ENCODE peak calls at places on chromosome 22, in six cellular contexts. A, M, R, I, E and V are unnamed samples.

GRCh38 chr22:29944339-29944738 is 61.4 kb downstream of the MTMR3 start:
- DNase-seq in A (no peak), M (no peak), R (peak), I (no peak), E (no peak), V (no peak)

GRCh38 chr22:20982563-20982882 is 426 bp downstream of the LZTR1 start:
- DNase-seq in A (no peak), M (no peak), R (no peak), I (no peak), E (no peak), V (no peak)

GRCh38 chr22:43066134-43066533 is 23.1 kb downstream of the TTLL1 start:
- DNase-seq in A (no peak), M (no peak), R (no peak), I (no peak), E (no peak), V (no peak)

GRCh38 chr22:31945478-31945815 is 1.1 kb downstream of the YWHAH start:
- DNase-seq in A (no peak), M (no peak), R (no peak), I (no peak), E (no peak), V (no peak)

GRCh38 chr22:39242809-39243442 is 1.9 kb downstream of the PDGFB start:
- DNase-seq in A (no peak), M (no peak), R (peak), I (no peak), E (no peak), V (no peak)

GRCh38 chr22:20867179-20868099 is 8.6 kb downstream of the SNAP29 start:
- DNase-seq in A (peak), M (no peak), R (peak), I (peak), E (peak), V (no peak)

GRCh38 chr22:39652990-39653786 is 82.6 kb downstream of the CACNA1I start:
- DNase-seq in A (no peak), M (no peak), R (no peak), I (no peak), E (no peak), V (no peak)

GRCh38 chr22:43476341-43476740 is 64.5 kb downstream of the MPPED1 start:
- DNase-seq in A (no peak), M (no peak), R (no peak), I (no peak), E (no peak), V (no peak)

GRCh38 chr22:32661296-32661695 is 140.2 kb upstream of the TIMP3 start:
- DNase-seq in A (no peak), M (no peak), R (peak), I (peak), E (no peak), V (no peak)

GRCh38 chr22:50316114-50317065 is 8.9 kb upstream of the PLXNB2 start:
- DNase-seq in A (no peak), M (no peak), R (no peak), I (no peak), E (no peak), V (no peak)

GRCh38 chr22:48740086-48740730 is 1087.5 kb downstream of the BRD1 start:
- DNase-seq in A (peak), M (peak), R (no peak), I (peak), E (no peak), V (no peak)

GRCh38 chr22:39244496-39245129 is at the start of gene PDGFB:
- DNase-seq in A (no peak), M (no peak), R (peak), I (no peak), E (peak), V (no peak)

GRCh38 chr22:20965104-20965887 is 1.8 kb upstream of the AIFM3 start:
- DNase-seq in A (peak), M (no peak), R (no peak), I (no peak), E (peak), V (no peak)

GRCh38 chr22:33747576-33748180 is 172.6 kb downstream of the LARGE1 start:
- DNase-seq in A (no peak), M (no peak), R (no peak), I (no peak), E (no peak), V (no peak)

GRCh38 chr22:32175751-32176644 is 16.9 kb upstream of the C22orf42 start:
- DNase-seq in A (no peak), M (peak), R (no peak), I (no peak), E (peak), V (no peak)

GRCh38 chr22:29480512-29481264 is 670 bp downstream of the NEFH start:
- DNase-seq in A (peak), M (peak), R (peak), I (no peak), E (peak), V (no peak)

GRCh38 chr22:33210129-33210784 is 152.1 kb upstream of the SYN3 start:
- DNase-seq in A (no peak), M (no peak), R (peak), I (no peak), E (peak), V (no peak)

GRCh38 chr22:38783095-38783710 is 10.7 kb downstream of the DNAL4 start:
- DNase-seq in A (no peak), M (no peak), R (no peak), I (no peak), E (no peak), V (no peak)

GRCh38 chr22:30695351-30695762 is 683 bp downstream of the OSBP2 start:
- DNase-seq in A (peak), M (peak), R (no peak), I (no peak), E (no peak), V (no peak)

GRCh38 chr22:29306830-29307657 is 594 bp downstream of the GAS2L1 start:
- DNase-seq in A (peak), M (peak), R (peak), I (peak), E (peak), V (no peak)

GRCh38 chr22:49948573-49948957 is 12.0 kb upstream of the PIM3 start:
- DNase-seq in A (no peak), M (no peak), R (no peak), I (no peak), E (no peak), V (no peak)

GRCh38 chr22:49057910-49058309 is 769.8 kb downstream of the BRD1 start:
- DNase-seq in A (no peak), M (peak), R (no peak), I (no peak), E (no peak), V (no peak)

GRCh38 chr22:38873469-38874411 is 1.7 kb upstream of the CBX6 start:
- DNase-seq in A (no peak), M (peak), R (no peak), I (peak), E (no peak), V (peak)

GRCh38 chr22:29512031-29512430 is 32.0 kb downstream of the NEFH start:
- DNase-seq in A (no peak), M (no peak), R (no peak), I (no peak), E (no peak), V (no peak)

GRCh38 chr22:48738204-48738980 is 1089.3 kb downstream of the BRD1 start:
- DNase-seq in A (peak), M (peak), R (no peak), I (peak), E (no peak), V (no peak)

GRCh38 chr22:28909375-28909774 is 26.0 kb downstream of the ZNRF3 start:
- DNase-seq in A (no peak), M (no peak), R (peak), I (no peak), E (no peak), V (peak)

GRCh38 chr22:31036671-31037550 is 44.2 kb upstream of the SMTN start:
- DNase-seq in A (peak), M (no peak), R (peak), I (peak), E (no peak), V (no peak)

GRCh38 chr22:31764785-31765184 is 11.0 kb downstream of the DEPDC5 start:
- DNase-seq in A (no peak), M (no peak), R (no peak), I (no peak), E (no peak), V (no peak)

GRCh38 chr22:48253573-48253972 is 1491.1 kb downstream of the TBC1D22A start:
- DNase-seq in A (no peak), M (no peak), R (no peak), I (no peak), E (no peak), V (no peak)

GRCh38 chr22:40511604-40512003 is 124.9 kb downstream of the MRTFA start:
- DNase-seq in A (no peak), M (no peak), R (no peak), I (no peak), E (no peak), V (no peak)

GRCh38 chr22:19817561-19818263 is 37.0 kb downstream of the GNB1L start:
- DNase-seq in A (no peak), M (peak), R (no peak), I (peak), E (no peak), V (no peak)

GRCh38 chr22:19816372-19817119 is 38.1 kb downstream of the GNB1L start:
- DNase-seq in A (no peak), M (peak), R (no peak), I (no peak), E (no peak), V (no peak)

GRCh38 chr22:19815093-19815822 is 39.4 kb downstream of the GNB1L start:
- DNase-seq in A (no peak), M (peak), R (no peak), I (no peak), E (no peak), V (no peak)

GRCh38 chr22:19814428-19814827 is 40.2 kb downstream of the GNB1L start:
- DNase-seq in A (no peak), M (no peak), R (no peak), I (no peak), E (no peak), V (no peak)

DNA sequence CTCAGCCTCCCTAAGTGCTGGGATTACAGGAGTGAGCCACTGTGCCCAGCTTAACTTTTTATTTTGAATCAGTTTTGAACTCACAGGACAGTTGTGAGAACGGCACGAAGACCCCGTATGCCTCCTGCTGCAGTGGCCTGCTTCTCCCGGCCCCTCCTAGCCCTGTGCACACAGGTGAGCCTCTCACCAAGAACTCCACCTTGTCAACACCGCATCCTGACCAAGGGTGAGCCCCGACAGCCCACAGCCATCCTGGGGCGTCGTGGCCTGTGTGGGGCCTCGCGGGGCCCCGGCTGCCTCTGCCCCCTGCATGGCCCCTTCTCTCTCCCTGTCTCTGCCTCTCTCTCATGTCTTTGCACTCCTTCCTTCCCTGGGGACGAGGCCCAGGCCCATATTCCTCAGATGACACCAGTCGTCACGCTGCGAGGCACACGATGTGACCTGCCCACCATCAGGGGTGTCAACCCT is 38.8 kb downstream of the GNB1L start:
- DNase-seq in A (no peak), M (peak), R (no peak), I (no peak), E (no peak), V (no peak)
- H3K4me3 ChIP-seq in A (no peak), M (no peak), R (no peak), I (no peak), E (no peak), V (no peak)

DNA sequence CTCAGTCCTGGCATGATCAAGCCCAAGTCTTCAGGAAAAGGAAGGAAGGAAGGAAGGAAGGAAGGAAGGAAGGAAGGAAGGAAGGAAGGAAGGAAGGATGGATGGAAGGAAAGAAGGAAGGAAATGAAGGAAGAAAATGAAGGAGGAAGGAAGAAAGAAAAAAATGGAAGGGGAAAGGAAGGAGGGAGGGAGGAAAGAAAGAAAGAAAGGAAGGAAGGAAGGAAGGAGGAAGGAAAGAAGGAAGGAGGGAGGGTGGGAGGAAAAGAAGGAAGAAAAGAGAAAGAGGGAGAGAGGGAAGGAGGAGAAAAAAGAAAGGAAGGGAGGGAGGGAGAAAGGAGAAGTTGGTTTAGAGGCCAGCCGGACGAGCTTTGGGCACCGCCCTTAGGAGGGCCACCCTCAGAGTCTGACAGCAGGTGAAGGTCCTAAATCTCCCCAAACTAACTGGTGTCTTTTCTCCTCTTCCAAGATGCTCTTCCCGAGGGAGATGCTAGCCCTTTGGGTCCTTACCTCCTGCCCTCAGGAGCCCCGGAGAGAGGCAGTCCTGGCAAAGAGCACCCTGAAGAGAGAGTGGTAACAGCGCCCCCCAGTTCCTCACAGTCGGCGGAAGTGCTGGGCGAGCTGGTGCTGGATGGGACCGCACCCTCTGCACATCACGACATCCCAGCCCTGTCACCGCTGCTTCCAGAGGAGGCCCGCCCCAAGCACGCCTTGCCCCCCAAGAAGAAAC is 122.8 kb downstream of the SEZ6L start:
- DNase-seq in A (no peak), M (no peak), R (no peak), I (no peak), E (no peak), V (no peak)
- TF ChIP-seq CTCF in A (no peak), M (no peak), R (no peak), I (no peak), E (no peak), V (no peak)

GRCh38 chr22:44582016-44582415 is 84.0 kb upstream of the RTL6 start:
- DNase-seq in A (no peak), M (peak), R (no peak), I (peak), E (no peak), V (no peak)

GRCh38 chr22:44583076-44583760 is 85.2 kb upstream of the RTL6 start:
- DNase-seq in A (no peak), M (peak), R (peak), I (peak), E (no peak), V (no peak)

GRCh38 chr22:44580176-44580575 is 82.1 kb upstream of the RTL6 start:
- DNase-seq in A (no peak), M (peak), R (no peak), I (peak), E (no peak), V (no peak)

GRCh38 chr22:44578516-44579230 is 80.6 kb upstream of the RTL6 start:
- DNase-seq in A (no peak), M (peak), R (no peak), I (peak), E (no peak), V (no peak)

DNA sequence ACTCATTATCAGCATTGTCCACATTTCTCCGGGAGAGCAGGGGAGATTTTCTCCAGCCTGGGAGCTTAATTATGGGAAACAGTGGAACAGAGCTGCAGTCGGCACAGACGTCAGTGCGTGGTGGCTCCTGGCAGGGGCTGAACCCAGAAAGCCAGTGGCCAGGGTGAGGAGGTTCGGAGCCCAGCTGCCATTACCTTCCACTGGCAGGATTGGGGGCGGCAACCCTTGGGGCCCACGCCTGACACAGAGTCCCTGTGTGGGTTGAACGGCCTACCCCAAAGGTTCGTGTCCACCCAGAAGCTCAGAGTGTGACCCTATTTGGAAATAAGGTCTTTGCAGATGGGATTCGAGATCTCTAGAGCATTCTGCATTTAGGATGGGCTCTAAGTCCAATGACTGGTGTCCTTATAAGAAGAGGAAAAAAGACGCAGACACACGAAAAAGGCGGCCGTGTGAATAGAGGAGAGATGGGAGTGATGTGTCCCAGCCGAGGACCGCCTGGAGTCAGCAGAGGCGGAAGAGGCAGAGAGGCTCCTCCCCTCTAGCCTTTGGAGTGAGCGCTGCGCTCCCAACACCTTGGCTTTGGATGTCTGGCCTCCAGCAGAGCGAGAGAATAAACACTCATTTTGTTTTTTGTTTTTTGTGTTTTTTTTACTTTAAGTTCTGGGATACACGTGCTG is 82.9 kb upstream of the RTL6 start:
- DNase-seq in A (no peak), M (peak), R (no peak), I (peak), E (no peak), V (no peak)
- H3K4me3 ChIP-seq in A (no peak), M (no peak), R (no peak), I (no peak), E (no peak), V (no peak)

GRCh38 chr22:46914916-46915894 is 152.8 kb downstream of the TBC1D22A start:
- DNase-seq in A (no peak), M (no peak), R (no peak), I (no peak), E (no peak), V (no peak)

GRCh38 chr22:46916886-46917625 is 154.6 kb downstream of the TBC1D22A start:
- DNase-seq in A (no peak), M (no peak), R (no peak), I (no peak), E (no peak), V (no peak)

GRCh38 chr22:46918197-46918596 is 155.7 kb downstream of the TBC1D22A start:
- DNase-seq in A (no peak), M (no peak), R (no peak), I (no peak), E (no peak), V (no peak)

GRCh38 chr22:46915978-46916730 is 153.7 kb downstream of the TBC1D22A start:
- DNase-seq in A (no peak), M (no peak), R (no peak), I (no peak), E (no peak), V (no peak)

DNA sequence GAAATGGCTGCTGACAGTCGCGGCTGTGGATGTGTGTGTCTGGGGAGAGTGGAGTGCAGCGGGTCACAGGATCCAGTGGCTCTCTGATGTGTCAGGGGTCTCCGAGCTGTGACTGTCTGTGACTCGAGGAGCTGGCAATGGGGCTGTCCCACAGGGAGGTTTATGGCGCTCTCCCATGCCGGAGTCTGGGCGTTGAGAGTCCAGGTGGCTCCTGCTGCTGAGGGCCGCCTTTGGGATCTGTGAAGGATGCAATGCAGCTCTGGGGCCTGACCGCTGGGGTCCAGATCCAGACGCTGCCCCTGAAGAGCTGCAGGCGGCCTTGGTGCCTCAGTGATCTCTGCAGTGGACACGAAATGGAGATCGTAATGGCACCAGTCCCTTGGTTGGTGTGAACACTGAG is 155.3 kb downstream of the TBC1D22A start:
- DNase-seq in A (no peak), M (no peak), R (no peak), I (no peak), E (no peak), V (no peak)
- TF ChIP-seq CTCF in A (no peak), M (no peak), R (no peak), I (no peak), E (no peak), V (no peak)

GRCh38 chr22:35892192-35892591 is 136.4 kb downstream of the RBFOX2 start:
- DNase-seq in A (no peak), M (no peak), R (peak), I (no peak), E (no peak), V (no peak)

GRCh38 chr22:35896306-35896705 is 132.3 kb downstream of the RBFOX2 start:
- DNase-seq in A (no peak), M (no peak), R (no peak), I (no peak), E (no peak), V (no peak)

GRCh38 chr22:35893698-35894097 is 134.9 kb downstream of the RBFOX2 start:
- DNase-seq in A (no peak), M (no peak), R (peak), I (no peak), E (no peak), V (no peak)

GRCh38 chr22:35894464-35894878 is 134.2 kb downstream of the RBFOX2 start:
- DNase-seq in A (no peak), M (no peak), R (no peak), I (peak), E (peak), V (no peak)

GRCh38 chr22:35894937-35895708 is 133.5 kb downstream of the RBFOX2 start:
- DNase-seq in A (no peak), M (no peak), R (peak), I (peak), E (peak), V (no peak)
- H3K4me3 ChIP-seq in A (no peak), M (peak), R (peak), I (peak), E (peak), V (no peak)